ENCODE peak calls at places on chromosomes 7 and 10, in four cellular contexts. W is EH, V is Right ventricle myocardium superior, S is T-helper 2 cell. R is an unnamed sample.

GRCh38 chr7:27605689-27606269 is 56.9 kb downstream of the HIBADH start:
- DNase-seq in V (no peak), S (no peak), W (peak; percentile 60), R (no peak)

GRCh38 chr7:155660059-155660757 is 15.7 kb downstream of the RBM33 start:
- DNase-seq in V (no peak), W (peak; percentile 23), S (no peak), R (peak; percentile 54)

GRCh38 chr7:40305229-40305628 is 170.4 kb downstream of the SUGCT start:
- DNase-seq in W (no peak), S (no peak), V (no peak), R (no peak)

GRCh38 chr7:11176922-11177445 is 203.3 kb downstream of the PHF14 start:
- DNase-seq in W (no peak), V (no peak), S (no peak), R (no peak)

GRCh38 chr7:112205348-112206237 is 606 bp downstream of the DOCK4 start:
- DNase-seq in S (peak; percentile 16), W (peak; percentile 54), V (peak; percentile 82), R (peak; percentile 61)

GRCh38 chr7:12322287-12322902 is 81.3 kb downstream of the VWDE start:
- DNase-seq in V (no peak), W (peak; percentile 18), S (no peak), R (no peak)

GRCh38 chr7:30845426-30846135 is 66.1 kb upstream of the AQP1 start:
- DNase-seq in W (peak; percentile 80), S (no peak), V (peak; percentile 75), R (no peak)

GRCh38 chr7:122588621-122589020 is 110.3 kb downstream of the RNF133 start:
- DNase-seq in W (no peak), V (no peak), S (no peak), R (no peak)

GRCh38 chr10:62153191-62153590 is 115.5 kb downstream of the RTKN2 start:
- DNase-seq in S (no peak), W (peak; percentile 73), V (no peak), R (no peak)

GRCh38 chr7:95577137-95577536 is 19.2 kb downstream of the PDK4 start:
- DNase-seq in S (no peak), V (no peak), W (peak; percentile 26), R (no peak)

GRCh38 chr7:132942721-132943120 is 139.2 kb downstream of the CHCHD3 start:
- DNase-seq in W (no peak), S (no peak), V (no peak), R (no peak)

GRCh38 chr7:100386940-100387339 is 13.7 kb downstream of the PILRA start:
- DNase-seq in W (no peak), V (no peak), S (no peak), R (no peak)

GRCh38 chr7:121076350-121077164 is 88.0 kb downstream of the CPED1 start:
- DNase-seq in V (no peak), S (no peak), W (peak; percentile 76), R (no peak)

GRCh38 chr10:64379898-64380297 is 858.7 kb downstream of the REEP3 start:
- DNase-seq in V (no peak), W (no peak), S (no peak), R (no peak)

GRCh38 chr10:83276971-83277370 is 862.3 kb upstream of the GHITM start:
- DNase-seq in S (no peak), V (no peak), W (no peak), R (no peak)

GRCh38 chr7:135761751-135762488 is 13.3 kb upstream of the FAM180A start:
- DNase-seq in V (no peak), S (no peak), W (peak; percentile 91), R (no peak)

GRCh38 chr10:6669269-6669859 is 89.3 kb upstream of the PRKCQ start:
- DNase-seq in S (no peak), V (no peak), W (peak; percentile 62), R (no peak)

GRCh38 chr10:110455440-110455839 is 42.3 kb upstream of the DUSP5 start:
- DNase-seq in V (no peak), S (no peak), W (no peak), R (no peak)

GRCh38 chr7:36895112-36895511 is 170.8 kb upstream of the AOAH start:
- DNase-seq in W (no peak), S (no peak), V (no peak), R (no peak)

GRCh38 chr7:116802784-116803183 is 59.6 kb upstream of the CAPZA2 start:
- DNase-seq in W (peak; percentile 76), S (no peak), V (no peak), R (peak; percentile 3)

GRCh38 chr10:61452655-61453641 is at the start of gene TMEM26:
- DNase-seq in W (peak; percentile 59), S (no peak), V (peak; percentile 45), R (peak; percentile 8)

GRCh38 chr10:33484787-33485186 is 150.3 kb upstream of the NRP1 start:
- DNase-seq in W (peak; percentile 67), V (no peak), S (no peak), R (no peak)

GRCh38 chr7:153835712-153836265 is 216.4 kb upstream of the DPP6 start:
- DNase-seq in V (no peak), W (no peak), S (no peak), R (no peak)

GRCh38 chr10:22229756-22230330 is 12.0 kb upstream of the EBLN1 start:
- DNase-seq in S (no peak), W (peak; percentile 15), V (no peak), R (no peak)

GRCh38 chr7:47291461-47292051 is 290.4 kb downstream of the TNS3 start:
- DNase-seq in V (no peak), S (no peak), W (peak; percentile 98), R (peak; percentile 37)

GRCh38 chr10:4653160-4653559 is 172.8 kb upstream of the AKR1E2 start:
- DNase-seq in S (no peak), V (no peak), W (no peak), R (no peak)

GRCh38 chr7:140478361-140479061 is 794 bp downstream of the MKRN1 start:
- DNase-seq in V (peak; percentile 50), W (peak; percentile 42), S (peak; percentile 13), R (peak; percentile 66)

GRCh38 chr10:58264780-58265179 is 2.9 kb downstream of the IPMK start:
- DNase-seq in S (no peak), V (no peak), W (no peak), R (no peak)

GRCh38 chr10:2494386-2494785 is 573.0 kb upstream of the PFKP start:
- DNase-seq in S (no peak), W (no peak), V (no peak), R (no peak)

GRCh38 chr7:105584165-105584564 is 2.9 kb upstream of the EFCAB10 start:
- DNase-seq in V (no peak), W (no peak), S (no peak), R (no peak)

GRCh38 chr7:64879800-64880199 is 23.3 kb upstream of the ZNF273 start:
- DNase-seq in S (no peak), W (no peak), V (no peak), R (no peak)

GRCh38 chr10:18043148-18043547 is 91.4 kb downstream of the SLC39A12 start:
- DNase-seq in S (no peak), V (no peak), W (peak; percentile 2), R (no peak)

GRCh38 chr10:48194830-48195229 is 79.7 kb downstream of the FRMPD2 start:
- DNase-seq in V (no peak), S (no peak), W (peak; percentile 5), R (no peak)

GRCh38 chr10:74310652-74311257 is 159.7 kb downstream of the ADK start:
- DNase-seq in W (no peak), V (no peak), S (no peak), R (no peak)

GRCh38 chr7:40057292-40057691 is 77.1 kb downstream of the MPLKIP start:
- DNase-seq in V (no peak), W (peak; percentile 46), S (no peak), R (no peak)

GRCh38 chr7:98217623-98218582 is 6.7 kb downstream of the BHLHA15 start:
- DNase-seq in S (no peak), W (no peak), V (peak; percentile 48), R (no peak)

R was measured in GM06990.